ENCODE peak calls at places on chromosomes 5 and 9, in eight cellular contexts. G is HCT116, S is GM23338, T is A549, I is Panc1, M is GM12878, C is HepG2, B is SK-N-SH. E is an unnamed sample.
A peak's percentile ranks its signal among the peaks of the same experiment; 100 is the strongest.

GRCh38 chr9:86454701-86455402 is 100.6 kb upstream of the TUT7 start:
- DNase-seq in I (no peak), C (no peak), M (no peak), T (no peak), B (no peak), S (no peak), G (no peak), E (no peak)

GRCh38 chr5:5752844-5753243 is 330.4 kb downstream of the ICE1 start:
- DNase-seq in B (no peak), I (no peak), T (no peak), G (no peak), M (peak; percentile 88), S (no peak), C (no peak), E (no peak)

GRCh38 chr9:126706698-126707053 is 92.9 kb downstream of the LMX1B start:
- DNase-seq in G (no peak), M (no peak), I (no peak), C (no peak), B (no peak), S (no peak), T (no peak), E (no peak)

GRCh38 chr9:137022620-137023008 is 5.4 kb downstream of the ABCA2 start:
- DNase-seq in C (no peak), G (no peak), S (no peak), T (no peak), M (no peak), I (no peak), B (no peak), E (no peak)

GRCh38 chr5:144183254-144183889 is 12.7 kb downstream of the KCTD16 start:
- DNase-seq in B (peak; percentile 44), I (no peak), S (peak; percentile 36), G (no peak), C (no peak), M (no peak), T (peak; percentile 21), E (no peak)

GRCh38 chr9:33868430-33869000 is 51.6 kb downstream of the UBE2R2 start:
- DNase-seq in M (no peak), T (no peak), C (no peak), S (no peak), B (no peak), G (no peak), I (no peak), E (no peak)

GRCh38 chr5:30890377-30890776 is 303.1 kb upstream of the CDH6 start:
- DNase-seq in G (no peak), S (no peak), I (no peak), M (no peak), T (no peak), C (no peak), B (no peak), E (no peak)

GRCh38 chr5:15009420-15009819 is 137.8 kb upstream of the ANKH start:
- DNase-seq in B (peak; percentile 25), I (peak; percentile 84), S (no peak), G (peak; percentile 51), M (no peak), C (peak; percentile 96), T (peak; percentile 60), E (no peak)

GRCh38 chr5:160252916-160253315 is 23.6 kb downstream of the FABP6 start:
- DNase-seq in M (no peak), G (no peak), S (no peak), B (no peak), C (no peak), I (no peak), T (no peak), E (no peak)

GRCh38 chr9:114737118-114737517 is 55.1 kb upstream of the TEX48 start:
- DNase-seq in T (no peak), S (peak; percentile 6), I (no peak), B (no peak), M (no peak), C (no peak), G (no peak), E (no peak)

GRCh38 chr5:53257806-53258373 is 148.3 kb upstream of the MOCS2 start:
- DNase-seq in B (no peak), T (no peak), C (no peak), G (no peak), S (no peak), I (no peak), M (no peak), E (no peak)

GRCh38 chr9:113381909-113382411 is 5.2 kb upstream of the HDHD3 start:
- DNase-seq in C (peak; percentile 89), S (no peak), I (no peak), M (no peak), T (no peak), B (no peak), G (no peak), E (no peak)

GRCh38 chr9:121574771-121575519 is 75.3 kb upstream of the GGTA1 start:
- DNase-seq in M (no peak), C (no peak), T (no peak), G (no peak), I (no peak), B (no peak), S (no peak), E (no peak)

GRCh38 chr5:57834829-57835554 is 352.4 kb upstream of the ACTBL2 start:
- DNase-seq in G (no peak), I (no peak), B (peak; percentile 27), S (peak; percentile 59), T (no peak), M (no peak), C (peak; percentile 37), E (no peak)

GRCh38 chr5:172751761-172752510 is 19.1 kb downstream of the DUSP1 start:
- DNase-seq in C (no peak), I (no peak), S (no peak), G (no peak), T (no peak), M (no peak), B (no peak), E (no peak)

GRCh38 chr5:76785493-76785892 is 33.3 kb upstream of the F2RL1 start:
- DNase-seq in M (no peak), I (no peak), S (no peak), T (peak; percentile 82), B (no peak), C (peak; percentile 79), G (peak; percentile 80), E (no peak)

GRCh38 chr5:126956991-126957390 is 73.4 kb downstream of the MARCHF3 start:
- DNase-seq in G (no peak), T (no peak), I (no peak), S (no peak), C (no peak), M (no peak), B (no peak), E (no peak)

GRCh38 chr9:82021198-82021597 is 32.6 kb downstream of the SPATA31D1 start:
- DNase-seq in M (no peak), S (no peak), B (no peak), I (no peak), C (peak; percentile 10), G (peak; percentile 58), T (no peak), E (no peak)

DNA sequence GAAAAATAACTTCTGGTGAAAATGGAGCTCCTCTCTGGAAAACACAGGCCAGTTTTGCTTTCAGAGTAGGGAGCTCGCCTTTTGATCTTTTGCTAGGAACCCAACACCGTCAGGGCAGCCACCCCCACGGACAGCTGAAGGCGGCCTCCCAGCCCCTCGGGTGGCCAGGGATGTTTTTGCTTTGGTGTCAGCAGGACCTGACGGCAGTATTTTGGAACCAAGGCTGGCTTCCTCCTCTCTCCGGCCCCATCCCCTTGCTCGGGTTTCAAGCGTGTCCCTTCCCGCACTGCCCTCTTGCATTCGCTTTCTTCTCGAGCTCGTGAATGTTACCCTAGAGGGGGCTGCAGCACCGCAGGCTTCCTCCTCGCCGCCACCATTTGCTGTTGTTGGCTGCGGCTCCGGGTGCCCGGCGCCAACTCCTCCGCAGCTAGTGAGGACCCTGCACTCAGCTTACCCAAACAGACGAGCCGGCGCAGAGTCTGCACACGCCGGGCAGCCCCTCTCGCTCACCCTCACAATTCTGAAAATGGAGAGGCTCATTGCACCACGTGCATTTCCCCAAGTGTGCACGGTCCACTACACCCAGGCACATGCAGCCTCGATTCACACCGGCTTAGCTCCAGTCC is 35.5 kb upstream of the ADAMTSL1 start:
- DNase-seq in B (peak; percentile 65), T (no peak), S (peak; percentile 81), I (no peak), C (no peak), M (no peak), G (no peak), E (no peak)
- TF ChIP-seq CTCF in B (peak; percentile 49), T (no peak), S (peak; percentile 19), I (no peak), C (peak; percentile 55), M (no peak), G (no peak), E (no peak)

DNA sequence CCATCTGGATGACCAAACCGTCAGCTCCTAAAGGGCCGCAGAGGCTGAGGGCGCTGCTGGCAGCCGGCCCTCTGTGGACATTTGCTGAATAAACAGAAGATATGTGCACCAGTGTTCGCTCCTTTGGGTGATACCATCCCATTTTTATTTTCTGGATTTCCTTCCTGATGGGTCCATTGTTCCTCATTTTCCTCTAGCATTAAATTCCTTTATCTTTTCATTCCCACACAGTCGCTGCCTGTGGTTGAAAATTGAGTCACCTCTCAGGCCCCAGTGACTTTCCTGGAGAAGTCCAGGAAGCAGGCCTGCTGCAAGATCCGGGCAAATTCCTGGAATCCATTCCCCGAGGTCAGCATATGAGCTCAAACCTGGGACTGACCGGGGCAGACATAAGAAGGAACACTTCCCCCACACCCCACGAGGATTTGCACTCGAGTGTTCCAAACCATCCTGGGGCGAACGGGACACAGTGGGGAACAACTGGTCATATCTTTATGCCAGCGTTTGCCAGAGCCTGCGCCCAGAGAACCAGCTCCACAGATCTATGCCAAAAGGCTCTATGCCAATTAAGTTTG is 86.7 kb upstream of the PCA3 start:
- DNase-seq in S (no peak), I (no peak), B (no peak), T (no peak), C (no peak), G (no peak), M (no peak), E (no peak)
- TF ChIP-seq REST in S (no peak), I (no peak), B (peak; percentile 22), T (no peak), C (no peak), G (no peak), M (no peak), E (no peak)

DNA sequence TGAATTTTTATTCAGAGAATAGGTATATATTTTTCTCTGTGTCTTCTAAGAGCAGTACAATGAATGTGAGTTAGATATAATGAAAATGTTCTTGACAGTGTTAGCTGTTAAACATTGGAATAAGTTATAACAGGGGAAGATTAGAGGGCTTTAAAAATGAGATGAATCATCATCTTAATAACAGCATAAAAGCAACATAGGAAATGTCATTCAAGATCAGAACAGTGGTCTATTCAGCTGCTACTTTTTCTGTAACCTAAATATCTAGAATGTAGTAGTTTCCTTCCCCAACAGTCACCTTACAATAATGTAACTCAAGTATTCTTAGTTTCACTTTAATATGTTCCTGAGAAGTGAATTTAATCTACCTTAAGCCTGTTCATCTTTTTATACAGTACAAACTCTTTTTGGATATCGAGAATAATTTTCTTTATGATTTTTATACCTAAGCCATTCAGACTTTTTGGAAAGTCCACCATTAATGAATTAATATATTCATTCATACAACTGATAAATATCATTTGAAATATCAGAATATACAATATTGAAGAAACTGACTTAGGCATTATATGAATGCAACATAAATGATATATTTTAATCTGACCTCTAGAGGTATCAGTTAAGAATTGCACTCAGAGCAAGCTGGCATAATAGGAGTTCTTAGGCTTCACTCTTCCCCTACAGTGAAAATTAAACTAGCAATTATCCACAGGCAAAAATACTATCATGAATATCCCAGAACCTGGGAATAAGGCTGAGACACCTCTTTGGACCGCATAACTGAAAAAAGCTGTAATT is 66.1 kb upstream of the EDIL3 start:
- DNase-seq in C (no peak), B (peak; percentile 30), T (no peak), I (no peak), S (peak; percentile 24), M (no peak), G (no peak), E (no peak)
- TF ChIP-seq CTCF in C (no peak), B (peak; percentile 57), T (no peak), I (peak; percentile 52), S (peak; percentile 55), M (peak; percentile 19), G (no peak), E (peak; percentile 7)

GRCh38 chr9:123609844-123610243 is 253.8 kb downstream of the CRB2 start:
- DNase-seq in B (peak; percentile 70), I (no peak), C (no peak), M (no peak), S (no peak), T (no peak), G (no peak), E (no peak)
- TF ChIP-seq REST in B (no peak), I (no peak), C (no peak), M (no peak), S (no peak), T (no peak), G (no peak), E (no peak)